ENCODE peak calls at places on chromosome 21, in five cellular contexts. H is gastrocnemius medialis, I is lower lobe of right lung, P is tibial nerve, E is SK-N-SH. A is an unnamed sample.

GRCh38 chr21:46160563-46161179 is 5.3 kb upstream of the FTCD start:
- DNase-seq in E (peak; percentile 49), P (no peak), I (no peak), H (no peak), A (no peak)

GRCh38 chr21:17572431-17572830 is 40.3 kb downstream of the BTG3 start:
- DNase-seq in H (no peak), E (no peak), P (no peak), I (no peak), A (no peak)

GRCh38 chr21:19853709-19854575 is 1144.3 kb upstream of the NCAM2 start:
- DNase-seq in P (no peak), I (no peak), H (no peak), E (no peak), A (no peak)

GRCh38 chr21:43362306-43362927 is 64.5 kb downstream of the SIK1 start:
- DNase-seq in P (peak; percentile 63), H (peak; percentile 67), E (peak; percentile 91), I (peak; percentile 71), A (peak; percentile 78)

GRCh38 chr21:33196956-33197374 is 32.8 kb upstream of the IFNAR2 start:
- DNase-seq in P (peak; percentile 23), E (peak; percentile 57), I (peak; percentile 70), H (peak; percentile 49), A (peak; percentile 54)

GRCh38 chr21:34810786-34811185 is 142.0 kb downstream of the CLIC6 start:
- DNase-seq in I (no peak), H (no peak), P (no peak), E (no peak), A (no peak)

GRCh38 chr21:33024278-33025103 is 1.2 kb upstream of the OLIG2 start:
- DNase-seq in I (no peak), E (peak; percentile 26), P (no peak), H (no peak), A (no peak)

GRCh38 chr21:33383056-33383888 is 19.9 kb upstream of the IFNGR2 start:
- DNase-seq in E (no peak), H (peak; percentile 33), P (no peak), I (peak; percentile 74), A (peak; percentile 55)

GRCh38 chr21:42332557-42332956 is 17.3 kb upstream of the TFF3 start:
- DNase-seq in E (no peak), H (no peak), I (no peak), P (no peak), A (no peak)

GRCh38 chr21:36079010-36079649 is 9.3 kb downstream of the CBR1 start:
- DNase-seq in H (peak; percentile 55), I (peak; percentile 63), P (no peak), E (no peak), A (peak; percentile 25)

GRCh38 chr21:42681296-42682206 is 28.1 kb downstream of the PDE9A start:
- DNase-seq in P (no peak), I (no peak), E (no peak), H (no peak), A (no peak)

GRCh38 chr21:23633447-23633846 is 1973.8 kb downstream of the MRPL39 start:
- DNase-seq in P (no peak), E (no peak), I (no peak), H (no peak), A (no peak)

GRCh38 chr21:23639726-23640125 is 1967.6 kb downstream of the MRPL39 start:
- DNase-seq in H (no peak), I (no peak), P (no peak), E (no peak), A (no peak)

GRCh38 chr21:23638131-23638530 is 1969.2 kb downstream of the MRPL39 start:
- DNase-seq in P (no peak), H (no peak), I (no peak), E (no peak), A (no peak)
- H3K27ac ChIP-seq in P (no peak overlapping the region), H (no peak overlapping the region), I (no peak overlapping the region), E (no peak overlapping the region), A (no peak overlapping the region)

DNA sequence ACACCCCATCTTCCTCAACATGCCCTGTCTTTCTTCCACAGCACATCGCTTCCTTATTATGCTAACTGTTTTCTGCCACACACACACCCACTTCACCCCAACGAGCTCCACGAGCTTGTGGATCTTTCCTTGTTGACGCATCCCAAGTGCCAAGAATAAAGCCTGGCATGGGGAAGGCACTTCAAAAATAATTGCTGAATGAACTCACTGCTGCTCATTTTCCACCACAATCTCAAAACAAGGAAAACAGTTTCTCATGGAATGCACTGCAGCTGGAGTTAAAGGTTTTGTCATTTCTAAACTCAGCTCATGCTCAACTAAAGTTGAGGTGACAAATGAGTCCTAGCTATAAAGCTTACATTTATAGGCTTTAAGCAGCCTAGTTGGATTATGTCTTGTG is 86.0 kb downstream of the TIAM1 start:
- DNase-seq in P (no peak), H (no peak), I (no peak), E (no peak), A (no peak)
- H3K9me3 ChIP-seq in P (no peaks in the 10 kb centered on the region), H (no peaks in the 10 kb centered on the region), I (no peaks in the 10 kb centered on the region), E (no peaks in the 10 kb centered on the region), A (no peaks in the 10 kb centered on the region)

GRCh38 chr21:44732263-44732662 is 20.9 kb upstream of the TSPEAR start:
- DNase-seq in E (no peak), H (no peak), I (no peak), P (no peak), A (no peak)
- TF ChIP-seq CTCF in E (no peak), H (no peak), I (no peak), P (no peak), A (no peak)

GRCh38 chr21:38081663-38082062 is 165.4 kb upstream of the KCNJ6 start:
- DNase-seq in I (no peak), H (no peak), P (no peak), E (no peak), A (no peak)

GRCh38 chr21:38080888-38081287 is 164.6 kb upstream of the KCNJ6 start:
- DNase-seq in E (no peak), I (no peak), P (no peak), H (no peak), A (no peak)

GRCh38 chr21:38082936-38083335 is 166.7 kb upstream of the KCNJ6 start:
- DNase-seq in H (peak; percentile 17), I (no peak), P (no peak), E (no peak), A (no peak)

GRCh38 chr21:38086580-38086979 is 170.2 kb upstream of the KCNJ15 start:
- DNase-seq in E (no peak), I (no peak), P (no peak), H (no peak), A (no peak)

GRCh38 chr21:38083534-38083933 is 167.3 kb upstream of the KCNJ6 start:
- DNase-seq in I (no peak), H (no peak), E (no peak), P (no peak), A (no peak)
- H3K27ac ChIP-seq in I (no peak overlapping the region), H (no peak overlapping the region), E (no peak overlapping the region), P (no peak overlapping the region), A (no peak overlapping the region)

GRCh38 chr21:40618216-40618615 is 228.7 kb downstream of the DSCAM start:
- DNase-seq in P (no peak), E (peak; percentile 28), I (no peak), H (no peak), A (no peak)
- H3K9me3 ChIP-seq in P (peaks cover 2% of the 10 kb centered on the region), E (peaks cover 7% of the 10 kb centered on the region), I (no peaks in the 10 kb centered on the region), H (no peaks in the 10 kb centered on the region), A (no peaks in the 10 kb centered on the region)

GRCh38 chr21:26965091-26965566 is 1.8 kb downstream of the ADAMTS5 start:
- DNase-seq in H (peak; percentile 30), P (peak; percentile 12), E (no peak), I (no peak), A (no peak)

GRCh38 chr21:26966978-26967913 is at the start of gene ADAMTS5:
- DNase-seq in I (peak; percentile 47), P (no peak), E (peak; percentile 80), H (peak; percentile 59), A (no peak)

GRCh38 chr21:26964379-26964778 is 2.5 kb downstream of the ADAMTS5 start:
- DNase-seq in E (no peak), I (no peak), P (peak; percentile 15), H (peak; percentile 74), A (no peak)

GRCh38 chr21:26966360-26966977 is 419 bp downstream of the ADAMTS5 start:
- DNase-seq in P (no peak), H (peak; percentile 21), E (no peak), I (peak; percentile 40), A (no peak)

GRCh38 chr21:26965567-26966359 is 1.1 kb downstream of the ADAMTS5 start:
- DNase-seq in P (no peak), I (peak; percentile 47), E (peak; percentile 86), H (peak; percentile 14), A (no peak)
- TF ChIP-seq CTCF in P (no peak), I (peak; percentile 23), E (no peak), H (no peak), A (no peak)